ENCODE peak calls at places on chromosomes 3 and 15, in ten cellular contexts. B, Y, H, G, S, X, M, U, L and P are unnamed samples.

GRCh38 chr3:69872783-69873378 is 126.7 kb upstream of the SAMMSON start:
- DNase-seq in B (no peak), Y (no peak), H (no peak), G (no peak), S (no peak), X (no peak), M (no peak), U (no peak), L (no peak), P (no peak)

GRCh38 chr15:32733276-32733675 is 15.5 kb downstream of the GREM1 start:
- DNase-seq in B (no peak), Y (no peak), H (no peak), G (no peak), S (no peak), X (no peak), M (no peak), U (no peak), L (no peak), P (no peak)

GRCh38 chr3:2510746-2511145 is 412.1 kb downstream of the CNTN4 start:
- DNase-seq in B (no peak), Y (no peak), H (no peak), G (no peak), S (no peak), X (no peak), M (no peak), U (no peak), L (no peak), P (no peak)

GRCh38 chr3:87710511-87710910 is 348.3 kb downstream of the CGGBP1 start:
- DNase-seq in B (no peak), Y (no peak), H (no peak), G (no peak), S (no peak), X (no peak), M (no peak), U (no peak), L (no peak), P (no peak)

GRCh38 chr15:67999320-68000100 is 54.6 kb upstream of the PIAS1 start:
- DNase-seq in B (no peak), Y (no peak), H (no peak), G (no peak), S (no peak), X (no peak), M (no peak), U (no peak), L (no peak), P (peak; percentile 47)

GRCh38 chr3:122312826-122313225 is 12.2 kb upstream of the CSTA start:
- DNase-seq in B (no peak), Y (no peak), H (no peak), G (no peak), S (no peak), X (no peak), M (no peak), U (no peak), L (no peak), P (no peak)

GRCh38 chr3:51799879-51800757 is 21.1 kb upstream of the IQCF6 start:
- DNase-seq in B (peak; percentile 28), Y (no peak), H (peak; percentile 29), G (peak; percentile 33), S (no peak), X (peak; percentile 55), M (no peak), U (no peak), L (peak; percentile 44), P (peak; percentile 42)

GRCh38 chr3:69066121-69066520 is 14.0 kb upstream of the TMF1 start:
- DNase-seq in B (no peak), Y (no peak), H (no peak), G (no peak), S (no peak), X (no peak), M (no peak), U (no peak), L (no peak), P (no peak)

GRCh38 chr3:175743733-175744400 is 884.7 kb downstream of the NAALADL2 start:
- DNase-seq in B (no peak), Y (no peak), H (no peak), G (no peak), S (no peak), X (no peak), M (no peak), U (no peak), L (no peak), P (peak; percentile 71)

GRCh38 chr3:157142315-157142714 is 17.6 kb downstream of the CCNL1 start:
- DNase-seq in B (no peak), Y (peak; percentile 76), H (no peak), G (no peak), S (no peak), X (no peak), M (no peak), U (no peak), L (no peak), P (no peak)

GRCh38 chr15:78129098-78130011 is 1.9 kb downstream of the CIB2 start:
- DNase-seq in B (no peak), Y (no peak), H (no peak), G (no peak), S (no peak), X (no peak), M (no peak), U (no peak), L (no peak), P (no peak)

GRCh38 chr15:33045066-33045810 is 149.3 kb downstream of the FMN1 start:
- DNase-seq in B (no peak), Y (no peak), H (no peak), G (no peak), S (no peak), X (no peak), M (peak; percentile 48), U (no peak), L (no peak), P (no peak)

GRCh38 chr3:61182648-61183047 is 68.6 kb downstream of the FHIT start:
- DNase-seq in B (no peak), Y (no peak), H (no peak), G (no peak), S (no peak), X (no peak), M (no peak), U (no peak), L (no peak), P (no peak)

GRCh38 chr3:88595025-88595424 is 445.3 kb downstream of the C3orf38 start:
- DNase-seq in B (no peak), Y (no peak), H (no peak), G (no peak), S (no peak), X (no peak), M (no peak), U (no peak), L (no peak), P (no peak)

GRCh38 chr3:143586565-143586964 is 261.7 kb downstream of the SLC9A9 start:
- DNase-seq in B (no peak), Y (no peak), H (no peak), G (no peak), S (no peak), X (no peak), M (no peak), U (no peak), L (no peak), P (no peak)

GRCh38 chr3:27594096-27594690 is 110.0 kb upstream of the SLC4A7 start:
- DNase-seq in B (no peak), Y (no peak), H (no peak), G (no peak), S (no peak), X (no peak), M (no peak), U (no peak), L (no peak), P (no peak)

GRCh38 chr3:59880717-59881116 is 830.9 kb upstream of the CFAP20DC start:
- DNase-seq in B (no peak), Y (no peak), H (no peak), G (no peak), S (no peak), X (no peak), M (no peak), U (no peak), L (no peak), P (no peak)

GRCh38 chr3:59444293-59444671 is 394.5 kb upstream of the CFAP20DC start:
- DNase-seq in B (no peak), Y (no peak), H (no peak), G (no peak), S (no peak), X (no peak), M (no peak), U (no peak), L (no peak), P (no peak)

GRCh38 chr15:26967719-26968269 is 3.2 kb upstream of the GABRG3 start:
- DNase-seq in B (no peak), Y (no peak), H (no peak), G (no peak), S (no peak), X (no peak), M (no peak), U (no peak), L (no peak), P (no peak)

GRCh38 chr3:38283810-38284775 is 2.0 kb downstream of the SLC22A14 start:
- DNase-seq in B (no peak), Y (no peak), H (no peak), G (no peak), S (no peak), X (no peak), M (no peak), U (no peak), L (no peak), P (no peak)

GRCh38 chr3:57793737-57794187 is 37.7 kb downstream of the SLMAP start:
- DNase-seq in B (no peak), Y (no peak), H (no peak), G (no peak), S (no peak), X (no peak), M (no peak), U (no peak), L (no peak), P (no peak)

GRCh38 chr15:65049418-65049840 is 4.2 kb downstream of the SLC51B start:
- DNase-seq in B (peak; percentile 88), Y (peak; percentile 44), H (peak; percentile 85), G (peak; percentile 77), S (peak; percentile 82), X (peak; percentile 96), M (peak; percentile 89), U (peak; percentile 72), L (peak; percentile 80), P (peak; percentile 68)

GRCh38 chr15:67652586-67652985 is 110.1 kb downstream of the MAP2K5 start:
- DNase-seq in B (no peak), Y (no peak), H (no peak), G (no peak), S (no peak), X (no peak), M (no peak), U (no peak), L (no peak), P (no peak)

GRCh38 chr3:150142936-150143335 is 172.2 kb upstream of the PFN2 start:
- DNase-seq in B (no peak), Y (no peak), H (no peak), G (no peak), S (no peak), X (no peak), M (no peak), U (no peak), L (no peak), P (no peak)

GRCh38 chr3:131795382-131796085 is 239.3 kb downstream of the CPNE4 start:
- DNase-seq in B (no peak), Y (peak; percentile 62), H (no peak), G (no peak), S (no peak), X (peak; percentile 81), M (no peak), U (no peak), L (no peak), P (no peak)

GRCh38 chr3:123749716-123750115 is 134.4 kb downstream of the MYLK start:
- DNase-seq in B (no peak), Y (no peak), H (no peak), G (no peak), S (peak; percentile 43), X (no peak), M (no peak), U (no peak), L (no peak), P (peak; percentile 64)

GRCh38 chr15:55827204-55827603 is 84.3 kb upstream of the PRTG start:
- DNase-seq in B (no peak), Y (no peak), H (no peak), G (no peak), S (no peak), X (no peak), M (no peak), U (no peak), L (no peak), P (no peak)

GRCh38 chr15:28082891-28083688 is 16.0 kb downstream of the OCA2 start:
- DNase-seq in B (no peak), Y (no peak), H (no peak), G (no peak), S (no peak), X (no peak), M (no peak), U (no peak), L (no peak), P (no peak)